ENCODE peak calls at places on chromosomes 6 and 20, in ten cellular contexts. S, Z, C, Y, X, P, G, H, N and A are unnamed samples. For H3K27me3, the result is how much of the 10 kb centered on the place peaks cover.

GRCh38 chr20:709864-710761 is 34.5 kb upstream of the SCRT2 start:
- DNase-seq in S (peak), Z (no peak), C (no peak), Y (peak), X (no peak), P (no peak), G (peak), H (no peak), N (peak), A (peak)

GRCh38 chr6:90284236-90284744 is 12.4 kb downstream of the BACH2 start:
- DNase-seq in S (no peak), Z (no peak), C (peak), Y (peak), X (peak), P (no peak), G (peak), H (peak), N (no peak), A (no peak)

GRCh38 chr6:45422541-45423110 is 44.9 kb upstream of the SUPT3H start:
- DNase-seq in S (no peak), Z (no peak), C (peak), Y (peak), X (peak), P (peak), G (peak), H (no peak), N (peak), A (peak)

GRCh38 chr6:170254315-170255213 is 36.3 kb downstream of the DLL1 start:
- DNase-seq in S (no peak), Z (no peak), C (no peak), Y (no peak), X (no peak), P (no peak), G (no peak), H (no peak), N (peak), A (no peak)

GRCh38 chr20:61210862-61211261 is 41.2 kb upstream of the CDH4 start:
- DNase-seq in S (no peak), Z (no peak), C (no peak), Y (no peak), X (no peak), P (no peak), G (no peak), H (no peak), N (no peak), A (no peak)

GRCh38 chr6:46078294-46078693 is 51.5 kb upstream of the ENPP4 start:
- DNase-seq in S (no peak), Z (no peak), C (no peak), Y (no peak), X (no peak), P (no peak), G (no peak), H (no peak), N (no peak), A (no peak)

GRCh38 chr6:39446909-39447308 is 124.4 kb upstream of the KCNK16 start:
- DNase-seq in S (no peak), Z (no peak), C (no peak), Y (no peak), X (no peak), P (no peak), G (no peak), H (no peak), N (no peak), A (no peak)

GRCh38 chr6:112109267-112109666 is 21.9 kb downstream of the FAM229B start:
- DNase-seq in S (no peak), Z (no peak), C (no peak), Y (peak), X (no peak), P (no peak), G (no peak), H (no peak), N (peak), A (no peak)

GRCh38 chr6:20571261-20571660 is 37.0 kb downstream of the CDKAL1 start:
- DNase-seq in S (no peak), Z (no peak), C (no peak), Y (no peak), X (no peak), P (no peak), G (no peak), H (no peak), N (no peak), A (no peak)

GRCh38 chr6:108988291-108988690 is 106.4 kb downstream of the SESN1 start:
- DNase-seq in S (no peak), Z (no peak), C (no peak), Y (no peak), X (no peak), P (no peak), G (no peak), H (no peak), N (no peak), A (no peak)

GRCh38 chr6:80468398-80468797 is 361.9 kb downstream of the BCKDHB start:
- DNase-seq in S (no peak), Z (no peak), C (no peak), Y (no peak), X (peak), P (no peak), G (no peak), H (no peak), N (no peak), A (no peak)

DNA sequence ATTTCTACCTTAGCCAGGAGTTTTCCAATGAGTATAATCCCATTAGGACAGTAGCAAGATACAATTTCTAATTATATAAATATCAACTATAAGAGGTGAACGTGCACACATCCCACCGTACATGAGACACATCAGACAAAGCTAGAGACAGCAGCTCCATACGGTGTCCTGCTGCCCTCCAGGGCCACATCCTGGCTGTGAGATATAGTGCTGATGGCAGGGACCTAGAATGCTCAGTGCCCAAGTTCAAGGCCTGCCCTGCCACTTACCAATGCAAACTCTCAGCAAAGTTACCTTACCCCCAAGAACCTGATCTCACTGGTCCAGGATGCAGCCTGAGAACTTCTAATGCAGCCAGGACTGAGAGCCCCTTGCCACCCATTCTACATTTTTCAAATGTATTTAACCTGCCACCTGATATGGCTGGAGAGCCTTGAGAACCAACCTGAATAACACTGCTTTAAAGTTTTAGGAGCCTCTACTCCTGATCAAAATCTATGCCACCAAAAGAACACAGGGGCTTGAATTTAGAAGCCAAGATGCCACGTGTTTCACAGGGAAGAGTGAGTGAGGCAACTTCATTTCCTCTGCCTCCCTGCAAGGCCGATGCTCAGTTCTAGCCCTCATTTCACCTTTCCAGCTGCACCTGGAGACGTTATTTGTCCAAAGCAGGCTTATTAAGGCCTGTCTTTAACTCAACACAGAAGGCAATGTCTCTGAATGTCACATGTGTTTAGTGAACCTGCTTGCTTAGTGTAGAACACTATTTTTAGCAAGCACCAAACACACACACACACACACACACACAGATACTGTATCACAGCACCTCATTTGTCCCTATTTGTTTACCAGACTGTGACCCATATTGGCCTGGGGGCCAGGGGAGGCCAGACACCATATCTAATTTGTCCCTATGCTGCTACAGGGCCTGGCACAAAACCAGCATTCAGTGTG is 6.1 kb downstream of the NFATC2 start:
- DNase-seq in S (no peak), Z (no peak), C (no peak), Y (no peak), X (no peak), P (no peak), G (no peak), H (no peak), N (peak), A (no peak)
- H3K27me3 ChIP-seq in S (under half), Z (under half), C (under half), Y (under half), X (under half), P (under half), G (under half), H (under half), N (under half), A (under half)

GRCh38 chr20:11380283-11380682 is 537.4 kb upstream of the BTBD3 start:
- DNase-seq in S (no peak), Z (no peak), C (no peak), Y (no peak), X (no peak), P (no peak), G (no peak), H (no peak), N (no peak), A (no peak)

GRCh38 chr20:11376998-11377397 is 540.7 kb upstream of the BTBD3 start:
- DNase-seq in S (no peak), Z (no peak), C (no peak), Y (no peak), X (no peak), P (no peak), G (no peak), H (no peak), N (no peak), A (no peak)

GRCh38 chr20:11378252-11378651 is 539.4 kb upstream of the BTBD3 start:
- DNase-seq in S (no peak), Z (no peak), C (no peak), Y (no peak), X (no peak), P (no peak), G (peak), H (no peak), N (no peak), A (no peak)

GRCh38 chr20:11377761-11378160 is 539.9 kb upstream of the BTBD3 start:
- DNase-seq in S (no peak), Z (no peak), C (no peak), Y (no peak), X (no peak), P (no peak), G (no peak), H (no peak), N (no peak), A (no peak)

DNA sequence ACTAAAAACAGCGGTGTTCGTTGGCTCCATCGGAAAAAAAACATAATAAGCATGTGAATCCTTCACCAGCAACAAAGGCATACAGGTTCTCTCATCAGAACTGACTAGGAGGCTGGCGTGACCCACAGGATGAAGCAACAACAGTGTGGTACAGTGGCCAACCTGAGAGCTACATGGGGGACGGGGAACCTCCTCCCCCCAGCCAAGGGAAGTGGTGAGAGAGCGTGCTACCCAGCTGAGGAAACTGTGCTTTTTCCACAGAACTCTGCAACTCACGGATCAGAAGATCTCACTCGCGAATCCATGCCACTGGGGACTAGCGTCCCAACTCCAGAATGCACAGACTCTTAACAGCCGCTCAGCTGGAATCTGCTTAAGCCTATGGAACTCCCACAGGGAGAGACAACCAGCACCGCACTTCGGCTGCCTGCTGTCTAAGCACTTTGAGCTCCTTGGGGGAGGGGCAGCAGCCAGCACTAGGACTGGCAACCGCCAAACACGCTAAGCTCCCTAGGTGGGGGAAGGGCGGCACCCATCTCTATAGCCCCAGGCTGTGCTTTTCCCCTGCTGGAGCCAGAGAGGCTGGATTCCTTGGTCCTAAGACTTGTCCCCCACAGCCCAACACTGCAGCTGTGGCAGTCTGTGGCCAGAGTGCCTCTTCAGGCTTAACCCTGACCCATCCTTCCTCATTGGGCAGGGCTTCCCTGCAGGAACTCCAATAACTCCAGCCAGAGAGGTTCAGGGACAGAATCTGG is 538.3 kb upstream of the BTBD3 start:
- DNase-seq in S (no peak), Z (no peak), C (no peak), Y (peak), X (peak), P (no peak), G (peak), H (no peak), N (no peak), A (no peak)
- H3K4me3 ChIP-seq in S (no peak), Z (no peak), C (no peak), Y (peak), X (no peak), P (no peak), G (peak), H (no peak), N (no peak), A (no peak)

DNA sequence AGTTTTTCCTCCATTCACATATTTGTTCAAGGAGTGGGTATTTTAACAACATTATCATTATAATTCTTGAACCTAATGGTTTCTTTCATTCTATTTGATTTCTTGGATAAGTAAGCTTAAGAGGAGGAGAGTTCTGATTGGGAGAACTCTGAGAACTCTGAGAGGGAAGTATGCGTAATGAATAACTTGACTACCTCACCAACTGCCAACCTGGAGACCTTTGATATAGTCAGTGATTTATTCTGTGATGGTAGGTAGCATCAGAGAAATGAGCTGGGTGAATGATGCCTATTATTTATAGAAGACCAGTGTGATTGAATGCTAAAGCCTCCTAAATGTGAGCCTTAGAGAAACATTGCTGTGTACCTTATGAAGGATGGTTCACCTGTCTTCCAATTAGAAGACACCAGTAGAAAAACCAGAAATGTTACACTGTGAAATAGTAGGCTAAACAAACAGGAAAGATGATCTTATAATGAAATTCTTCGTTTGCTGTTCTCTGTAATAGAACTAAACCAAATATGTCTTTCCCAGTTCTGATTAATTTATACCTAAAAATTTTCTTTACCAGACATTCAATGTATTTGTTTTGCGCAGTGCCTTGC is 114.9 kb downstream of the RTN4IP1 start:
- DNase-seq in S (no peak), Z (no peak), C (no peak), Y (no peak), X (no peak), P (no peak), G (no peak), H (no peak), N (no peak), A (no peak)
- H3K27me3 ChIP-seq in S (under half), Z (under half), C (under half), Y (half or more), X (under half), P (under half), G (half or more), H (under half), N (under half), A (half or more)

DNA sequence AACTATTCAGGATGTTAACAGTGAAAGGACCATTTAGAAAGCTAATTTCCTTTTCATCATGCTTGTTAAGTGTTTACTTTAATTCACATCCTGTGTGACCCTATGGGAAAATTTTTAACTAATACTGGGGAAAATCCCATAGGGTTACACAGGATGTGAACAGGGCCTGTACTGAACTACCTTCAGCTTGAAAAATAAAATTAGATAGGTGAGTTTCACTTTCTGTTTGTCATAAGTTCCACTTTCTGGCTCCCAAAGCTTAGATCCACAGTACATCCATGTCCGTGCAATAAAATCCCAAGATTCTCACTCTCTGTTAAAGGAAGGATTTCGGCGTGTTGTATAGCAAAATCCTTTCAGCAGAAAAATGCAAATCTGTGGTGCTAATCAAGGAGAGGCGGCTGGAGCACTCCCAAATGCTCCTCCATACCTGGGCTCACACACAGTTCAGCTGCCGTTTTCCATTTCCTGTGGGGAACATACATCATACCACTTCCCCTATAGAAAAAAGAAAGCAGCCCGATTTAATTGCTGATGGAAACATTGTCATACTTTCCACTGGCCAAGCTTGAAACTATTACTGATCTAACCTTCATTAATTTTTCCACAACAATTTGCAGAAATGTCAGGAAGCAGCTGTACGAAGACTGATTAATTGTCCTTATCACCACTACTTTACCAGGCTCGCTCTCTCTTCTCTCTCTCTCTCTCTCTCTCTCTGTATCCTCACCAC is 125.2 kb downstream of the HIVEP2 start:
- DNase-seq in S (no peak), Z (no peak), C (no peak), Y (no peak), X (no peak), P (no peak), G (no peak), H (no peak), N (no peak), A (no peak)
- H3K4me3 ChIP-seq in S (peak), Z (peak), C (peak), Y (no peak), X (no peak), P (peak), G (no peak), H (peak), N (peak), A (no peak)

GRCh38 chr20:62486431-62486954 is 10.7 kb upstream of the GATA5 start:
- DNase-seq in S (no peak), Z (no peak), C (no peak), Y (no peak), X (peak), P (no peak), G (no peak), H (no peak), N (no peak), A (no peak)
- H3K27me3 ChIP-seq in S (half or more), Z (under half), C (under half), Y (half or more), X (under half), P (under half), G (under half), H (under half), N (under half), A (under half)

GRCh38 chr6:156796627-156797026 is 19.4 kb downstream of the ARID1B start:
- DNase-seq in S (no peak), Z (no peak), C (no peak), Y (no peak), X (no peak), P (no peak), G (no peak), H (no peak), N (no peak), A (no peak)

GRCh38 chr6:156798091-156798735 is 21.0 kb downstream of the ARID1B start:
- DNase-seq in S (no peak), Z (no peak), C (no peak), Y (no peak), X (no peak), P (no peak), G (no peak), H (no peak), N (no peak), A (no peak)

GRCh38 chr6:156794546-156794945 is 17.4 kb downstream of the ARID1B start:
- DNase-seq in S (no peak), Z (no peak), C (no peak), Y (no peak), X (no peak), P (no peak), G (no peak), H (no peak), N (no peak), A (no peak)

GRCh38 chr6:156794963-156795362 is 17.8 kb downstream of the ARID1B start:
- DNase-seq in S (no peak), Z (no peak), C (no peak), Y (no peak), X (no peak), P (no peak), G (no peak), H (no peak), N (no peak), A (no peak)

GRCh38 chr6:156795825-156796224 is 18.6 kb downstream of the ARID1B start:
- DNase-seq in S (no peak), Z (no peak), C (no peak), Y (no peak), X (no peak), P (no peak), G (no peak), H (no peak), N (no peak), A (no peak)
- H3K4me3 ChIP-seq in S (no peak), Z (peak), C (no peak), Y (no peak), X (no peak), P (peak), G (no peak), H (no peak), N (peak), A (no peak)

GRCh38 chr6:1312444-1313363 is 806 bp downstream of the FOXQ1 start:
- DNase-seq in S (peak), Z (no peak), C (no peak), Y (peak), X (peak), P (no peak), G (peak), H (no peak), N (no peak), A (peak)
- H3K27me3 ChIP-seq in S (under half), Z (under half), C (under half), Y (half or more), X (half or more), P (under half), G (half or more), H (under half), N (under half), A (half or more)